ENCODE peak calls at places on chromosomes 6 and 20, in eight cellular contexts. H is A549, Z is body of pancreas, K is lower leg skin, D is spleen, J is heart left ventricle, L is GM12891, O is H54. F is an unnamed sample.

GRCh38 chr20:50762045-50762422 is 30.7 kb downstream of the PARD6B start:
- DNase-seq in H (no peak), Z (peak; percentile 31), K (peak; percentile 49), D (no peak), J (no peak), L (no peak), O (no peak), F (no peak)

GRCh38 chr20:35106827-35107380 is 14.3 kb upstream of the TRPC4AP start:
- DNase-seq in H (no peak), Z (no peak), K (no peak), D (no peak), J (no peak), L (no peak), O (no peak), F (no peak)

GRCh38 chr6:29141606-29142005 is 29.1 kb upstream of the OR2J2 start:
- DNase-seq in H (no peak), Z (no peak), K (no peak), D (no peak), J (no peak), L (no peak), O (no peak), F (no peak)

GRCh38 chr20:58714340-58714922 is 21.8 kb downstream of the NPEPL1 start:
- DNase-seq in H (no peak), Z (peak; percentile 5), K (peak; percentile 81), D (peak; percentile 61), J (peak; percentile 52), L (peak; percentile 6), O (no peak), F (no peak)

GRCh38 chr6:3455490-3456394 is 1.1 kb downstream of the SLC22A23 start:
- DNase-seq in H (no peak), Z (peak; percentile 64), K (peak; percentile 88), D (no peak), J (peak; percentile 69), L (no peak), O (no peak), F (peak; percentile 73)

GRCh38 chr6:13075491-13075845 is 252.9 kb downstream of the TBC1D7 start:
- DNase-seq in H (no peak), Z (peak; percentile 35), K (no peak), D (no peak), J (no peak), L (no peak), O (no peak), F (no peak)

GRCh38 chr6:118743744-118744143 is 92.4 kb upstream of the CEP85L start:
- DNase-seq in H (no peak), Z (no peak), K (no peak), D (no peak), J (no peak), L (no peak), O (no peak), F (no peak)

GRCh38 chr6:37131104-37131959 is 38.6 kb upstream of the PIM1 start:
- DNase-seq in H (peak; percentile 37), Z (no peak), K (no peak), D (no peak), J (peak; percentile 75), L (no peak), O (no peak), F (no peak)

GRCh38 chr6:7585287-7585930 is 4.6 kb upstream of the SNRNP48 start:
- DNase-seq in H (no peak), Z (no peak), K (no peak), D (no peak), J (no peak), L (no peak), O (no peak), F (no peak)

GRCh38 chr6:32148722-32149576 is 2.8 kb downstream of the PRRT1 start:
- DNase-seq in H (no peak), Z (peak; percentile 84), K (peak; percentile 94), D (peak; percentile 85), J (peak; percentile 78), L (no peak), O (no peak), F (peak; percentile 88)

GRCh38 chr6:125718109-125718508 is 31.3 kb upstream of the HEY2 start:
- DNase-seq in H (no peak), Z (no peak), K (no peak), D (no peak), J (no peak), L (no peak), O (no peak), F (no peak)

GRCh38 chr6:25694366-25694765 is 42.4 kb downstream of the SCGN start:
- DNase-seq in H (no peak), Z (no peak), K (no peak), D (no peak), J (no peak), L (no peak), O (no peak), F (no peak)

GRCh38 chr20:62381842-62382241 is 5.1 kb upstream of the RPS21 start:
- DNase-seq in H (no peak), Z (no peak), K (no peak), D (no peak), J (no peak), L (no peak), O (no peak), F (no peak)

GRCh38 chr20:19170148-19170547 is 42.3 kb upstream of the SLC24A3 start:
- DNase-seq in H (no peak), Z (no peak), K (no peak), D (no peak), J (no peak), L (no peak), O (no peak), F (no peak)

GRCh38 chr6:99434702-99435530 is 9.8 kb upstream of the PNISR start:
- DNase-seq in H (peak; percentile 19), Z (no peak), K (no peak), D (no peak), J (no peak), L (no peak), O (no peak), F (peak; percentile 56)

GRCh38 chr6:25899123-25899522 is 25.1 kb upstream of the SLC17A3 start:
- DNase-seq in H (no peak), Z (no peak), K (no peak), D (no peak), J (no peak), L (no peak), O (no peak), F (no peak)

GRCh38 chr20:20614391-20614790 is 98.1 kb downstream of the RALGAPA2 start:
- DNase-seq in H (no peak), Z (no peak), K (no peak), D (no peak), J (no peak), L (no peak), O (no peak), F (no peak)

GRCh38 chr6:113875470-113875869 is 18.3 kb downstream of the MARCKS start:
- DNase-seq in H (no peak), Z (no peak), K (no peak), D (no peak), J (no peak), L (no peak), O (no peak), F (no peak)

GRCh38 chr6:133590814-133591213 is 298.1 kb upstream of the TCF21 start:
- DNase-seq in H (no peak), Z (no peak), K (no peak), D (no peak), J (no peak), L (no peak), O (no peak), F (peak; percentile 11)

GRCh38 chr6:87588756-87589407 is 905 bp downstream of the RARS2 start:
- DNase-seq in H (no peak), Z (no peak), K (peak; percentile 60), D (no peak), J (no peak), L (no peak), O (no peak), F (peak; percentile 33)

GRCh38 chr6:135254471-135254870 is 73.4 kb downstream of the MYB start:
- DNase-seq in H (no peak), Z (no peak), K (peak; percentile 58), D (no peak), J (no peak), L (no peak), O (no peak), F (peak; percentile 30)
- TF ChIP-seq POLR2A in H (no peak), Z (no peak), K (no peak), D (no peak), J (no peak), L (no peak), O (no peak), F (no peak)

GRCh38 chr6:30617565-30618269 is at the start of gene MRPS18B:
- DNase-seq in H (peak; percentile 74), Z (peak; percentile 98), K (peak; percentile 99), D (peak; percentile 99), J (peak; percentile 98), L (peak; percentile 68), O (peak; percentile 74), F (peak; percentile 99)
- TF ChIP-seq POLR2A in H (peak; percentile 79), Z (peak; percentile 4), K (no peak), D (peak; percentile 52), J (no peak), L (peak; percentile 98), O (peak; percentile 89), F (peak; percentile 55)

DNA sequence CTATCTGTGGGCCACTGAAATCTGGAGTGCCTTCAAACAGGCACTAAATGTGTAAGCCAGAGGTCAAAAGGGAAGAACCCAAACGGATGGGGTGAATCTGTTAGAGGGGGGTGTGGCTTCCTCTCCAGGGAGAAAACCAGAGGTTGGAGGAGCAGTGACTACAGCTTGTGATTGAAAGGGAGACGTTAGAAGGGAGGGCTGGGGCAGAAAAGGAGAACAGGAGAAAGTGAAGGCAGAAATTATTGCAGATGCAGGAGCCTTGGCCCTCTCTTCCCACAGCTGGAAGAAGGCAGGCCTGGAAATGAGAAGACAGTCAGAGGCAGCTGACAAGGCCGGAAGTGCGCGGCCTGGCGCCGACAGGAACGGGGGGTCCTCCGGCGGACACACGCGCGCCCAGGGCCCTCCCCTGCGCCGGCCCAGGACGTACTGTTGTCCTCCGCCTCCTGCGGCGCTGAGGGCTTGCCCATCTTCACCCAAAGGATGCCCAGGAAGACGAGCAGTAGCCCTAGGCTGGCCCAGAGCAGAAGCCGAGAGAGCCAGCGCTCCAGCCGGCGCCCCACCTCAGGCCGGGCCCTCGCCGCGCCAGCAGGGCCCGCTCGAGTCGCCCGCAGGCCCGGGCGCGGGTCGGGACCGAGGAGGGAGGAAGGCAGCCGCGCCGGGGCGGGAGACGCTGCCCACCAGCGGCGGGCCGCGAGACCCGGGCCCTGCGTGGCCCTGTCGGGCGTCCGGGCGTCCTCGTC is 806 bp downstream of the LEMD2 start:
- DNase-seq in H (peak; percentile 60), Z (peak; percentile 65), K (peak; percentile 96), D (peak; percentile 94), J (peak; percentile 89), L (peak; percentile 75), O (peak; percentile 65), F (peak; percentile 62)
- TF ChIP-seq POLR2A in H (peak; percentile 24), Z (peak; percentile 68), K (no peak), D (no peak), J (peak; percentile 17), L (peak; percentile 42), O (peak; percentile 57), F (no peak)

DNA sequence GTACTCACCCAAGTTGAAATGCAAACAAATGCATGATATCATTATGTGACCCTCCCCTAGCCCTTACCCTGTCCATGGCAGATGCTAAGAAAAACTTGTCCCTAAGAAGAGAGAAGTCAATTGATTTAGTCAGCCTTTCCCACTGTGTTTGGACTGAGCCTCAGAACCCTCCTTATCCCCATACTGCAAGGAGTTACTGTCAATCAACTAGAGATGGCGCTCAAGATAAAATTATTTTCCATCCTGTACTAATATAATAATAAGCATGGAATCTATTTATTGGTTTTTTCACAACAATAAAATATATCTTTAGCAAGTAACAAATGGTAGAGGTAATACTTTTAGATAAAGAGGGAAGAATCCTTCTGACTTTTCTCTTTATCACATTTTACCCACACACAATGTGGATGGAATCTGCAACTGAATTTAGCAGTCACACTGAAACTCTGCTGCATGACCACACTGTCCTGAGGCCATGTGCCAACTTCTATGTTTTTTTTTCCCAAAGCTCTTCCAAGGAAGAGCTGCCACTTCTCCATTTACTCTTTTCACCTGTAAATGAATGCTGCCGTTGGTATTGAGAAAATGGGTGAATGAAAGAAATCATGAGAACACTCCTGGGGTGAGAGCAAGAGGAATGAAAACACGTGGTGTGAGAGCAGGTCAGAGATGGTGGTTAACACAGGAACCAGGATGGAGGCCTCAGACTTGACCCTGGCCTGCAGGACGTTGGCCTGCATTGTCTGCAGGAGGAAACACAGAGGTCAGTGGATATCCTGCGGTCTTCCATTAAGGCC is 10.5 kb downstream of the NT5E start:
- DNase-seq in H (no peak), Z (no peak), K (no peak), D (no peak), J (no peak), L (no peak), O (no peak), F (no peak)
- TF ChIP-seq POLR2A in H (no peak), Z (no peak), K (no peak), D (no peak), J (no peak), L (no peak), O (no peak), F (no peak)

F was measured in erythroblast.